ENCODE peak calls at places on chromosomes 13 and 19, in eight cellular contexts. T is AG04450; R is upper lobe of left lung; B is nephron progenitor cell; O is lung; D is breast epithelium; Q is CD8-positive, alpha-beta T cell; W is neural progenitor cell. V is an unnamed sample.

GRCh38 chr19:6590458-6591319 is at the start of gene CD70:
- DNase-seq in D (no peak), Q (peak; percentile 29), W (peak; percentile 80), T (no peak), B (peak; percentile 54), O (no peak), R (peak; percentile 83), V (peak; percentile 9)

GRCh38 chr19:4537953-4538600 is 1.8 kb downstream of the LRG1 start:
- DNase-seq in Q (no peak), D (no peak), T (no peak), R (no peak), B (no peak), O (no peak), W (peak; percentile 33), V (no peak)

GRCh38 chr19:49106648-49107135 is 7.5 kb upstream of the LIN7B start:
- DNase-seq in D (no peak), Q (peak; percentile 56), O (no peak), T (no peak), B (peak; percentile 73), W (peak; percentile 76), R (no peak), V (peak; percentile 63)

GRCh38 chr13:22176968-22177545 is 506.2 kb downstream of the FGF9 start:
- DNase-seq in Q (no peak), T (peak; percentile 2), R (no peak), B (no peak), W (no peak), O (no peak), D (no peak), V (no peak)

GRCh38 chr13:107348931-107349330 is 781.0 kb upstream of the ARGLU1 start:
- DNase-seq in Q (no peak), R (no peak), O (no peak), W (no peak), D (no peak), B (no peak), T (no peak), V (no peak)

GRCh38 chr19:48813123-48813911 is 2.5 kb upstream of the BCAT2 start:
- DNase-seq in Q (no peak), T (no peak), D (no peak), W (peak; percentile 42), O (no peak), B (no peak), R (peak; percentile 74), V (no peak)

GRCh38 chr19:2723345-2723715 is 2.2 kb upstream of the DIRAS1 start:
- DNase-seq in W (no peak), T (no peak), Q (no peak), B (no peak), O (no peak), R (no peak), D (no peak), V (no peak)

GRCh38 chr13:79349011-79349410 is 57.0 kb downstream of the RBM26 start:
- DNase-seq in T (no peak), R (no peak), W (no peak), Q (no peak), O (no peak), B (no peak), D (no peak), V (no peak)

GRCh38 chr13:50615234-50615633 is 228.3 kb downstream of the DLEU7 start:
- DNase-seq in Q (no peak), O (no peak), B (no peak), W (no peak), D (no peak), R (no peak), T (no peak), V (no peak)

GRCh38 chr19:49837009-49837310 is 14.0 kb upstream of the PTOV1 start:
- DNase-seq in W (no peak), O (no peak), Q (no peak), B (no peak), R (no peak), D (no peak), T (no peak), V (no peak)

GRCh38 chr19:38669532-38669931 is 22.1 kb downstream of the ACTN4 start:
- DNase-seq in Q (peak; percentile 37), R (no peak), T (no peak), B (no peak), D (no peak), W (no peak), O (no peak), V (no peak)

GRCh38 chr19:56091066-56091490 is 30.0 kb downstream of the ZNF787 start:
- DNase-seq in D (no peak), T (no peak), W (no peak), B (no peak), O (no peak), R (no peak), Q (no peak), V (no peak)

GRCh38 chr13:50094615-50095293 is 79.5 kb downstream of the KCNRG start:
- DNase-seq in W (no peak), D (no peak), B (no peak), R (no peak), T (no peak), Q (no peak), O (no peak), V (no peak)

GRCh38 chr13:73704587-73704986 is 429.6 kb downstream of the KLF12 start:
- DNase-seq in O (no peak), B (no peak), R (no peak), D (no peak), T (no peak), W (peak; percentile 2), Q (no peak), V (no peak)

GRCh38 chr13:48563611-48564010 is 30.7 kb upstream of the RCBTB2 start:
- DNase-seq in D (no peak), B (no peak), O (no peak), Q (no peak), R (no peak), T (no peak), W (no peak), V (no peak)

GRCh38 chr13:99657848-99658265 is 156.6 kb downstream of the TM9SF2 start:
- DNase-seq in Q (peak; percentile 26), O (no peak), W (peak; percentile 79), R (peak; percentile 87), T (no peak), D (no peak), B (peak; percentile 52), V (peak; percentile 41)

GRCh38 chr19:5718579-5719273 is 1.2 kb downstream of the LONP1 start:
- DNase-seq in Q (no peak), T (peak; percentile 63), B (no peak), W (no peak), D (no peak), R (no peak), O (no peak), V (no peak)

GRCh38 chr19:56142087-56142787 is 1.1 kb downstream of the ZNF444 start:
- DNase-seq in W (no peak), R (no peak), T (no peak), Q (no peak), B (no peak), D (peak; percentile 67), O (peak; percentile 84), V (no peak)

GRCh38 chr13:75329723-75330122 is 152.2 kb downstream of the TBC1D4 start:
- DNase-seq in R (no peak), Q (no peak), B (no peak), O (no peak), T (no peak), W (no peak), D (no peak), V (no peak)

GRCh38 chr19:8302357-8302691 is 5.8 kb downstream of the CD320 start:
- DNase-seq in B (no peak), R (peak; percentile 66), Q (no peak), W (no peak), D (peak; percentile 49), T (no peak), O (peak; percentile 28), V (peak; percentile 0)

GRCh38 chr19:15332311-15332996 is at the start of gene BRD4:
- DNase-seq in R (peak; percentile 97), Q (peak; percentile 67), O (peak; percentile 65), B (peak; percentile 86), D (peak; percentile 65), W (peak; percentile 90), T (no peak), V (peak; percentile 75)

GRCh38 chr13:104315606-104316005 is 1249.4 kb upstream of the SLC10A2 start:
- DNase-seq in B (no peak), O (no peak), D (no peak), W (no peak), T (peak; percentile 85), Q (no peak), R (no peak), V (no peak)

GRCh38 chr19:29075149-29075548 is 137.8 kb downstream of the UQCRFS1 start:
- DNase-seq in D (no peak), R (no peak), B (no peak), T (no peak), O (no peak), Q (no peak), W (no peak), V (no peak)

GRCh38 chr19:10295305-10295846 is 5.6 kb downstream of the ICAM5 start:
- DNase-seq in Q (peak; percentile 53), W (peak; percentile 46), T (no peak), R (peak; percentile 93), D (no peak), B (peak; percentile 51), O (peak; percentile 57), V (no peak)

GRCh38 chr19:44813331-44814131 is 4.6 kb downstream of the BCAM start:
- DNase-seq in B (peak; percentile 39), O (no peak), Q (no peak), D (no peak), T (no peak), W (no peak), R (peak; percentile 84), V (no peak)

GRCh38 chr19:17457621-17458020 is 3.1 kb downstream of the NXNL1 start:
- DNase-seq in O (no peak), D (no peak), T (no peak), Q (no peak), W (no peak), R (no peak), B (no peak), V (no peak)
- TF ChIP-seq CTCF in O (no peak), D (no peak), T (no peak), Q (no peak), W (no peak), R (no peak), B (no peak), V (no peak)

GRCh38 chr19:12793290-12794195 is 2.3 kb downstream of the JUNB start:
- DNase-seq in D (peak; percentile 94), T (peak; percentile 89), R (peak; percentile 98), Q (peak; percentile 88), O (peak; percentile 92), W (peak; percentile 97), B (peak; percentile 92), V (peak; percentile 81)
- TF ChIP-seq CTCF in D (no peak), T (no peak), R (no peak), Q (no peak), O (no peak), W (no peak), B (no peak), V (no peak)

GRCh38 chr19:53308339-53308811 is 25.2 kb upstream of the ZNF845 start:
- DNase-seq in D (no peak), B (no peak), Q (no peak), O (no peak), T (no peak), W (peak; percentile 67), R (peak; percentile 73), V (peak; percentile 26)
- TF ChIP-seq CTCF in D (peak; percentile 30), B (peak; percentile 28), Q (peak; percentile 37), O (no peak), T (peak; percentile 17), W (peak; percentile 71), R (peak; percentile 72), V (peak; percentile 76)

GRCh38 chr19:535017-535835 is 3.7 kb downstream of the CDC34 start:
- DNase-seq in W (no peak), D (no peak), R (peak; percentile 79), B (no peak), T (no peak), Q (no peak), O (no peak), V (no peak)
- TF ChIP-seq CTCF in W (no peak), D (no peak), R (no peak), B (no peak), T (no peak), Q (no peak), O (no peak), V (no peak)

GRCh38 chr13:59176775-59177174 is 987.0 kb downstream of the DIAPH3 start:
- DNase-seq in Q (no peak), R (no peak), D (no peak), T (no peak), W (no peak), B (no peak), O (no peak), V (no peak)
- TF ChIP-seq CTCF in Q (no peak), R (no peak), D (no peak), T (peak; percentile 11), W (peak; percentile 26), B (no peak), O (no peak), V (peak; percentile 32)